ENCODE peak calls at places on chromosomes 2 and 18, in nine cellular contexts. One of them, this sample, is unnamed.

GRCh38 chr2:99670768-99671734 is 181.2 kb upstream of the REV1 start:
- DNase-seq in Calu3: no peak
- DNase-seq in stimulated activated CD8-positive, alpha-beta memory T cell treated with anti-CD3 and anti-CD28 coated beads, Interleukin-15, amount 100 ng/mL, for 24 hours: no peak
- DNase-seq in mucosa of gallbladder: no peak
- DNase-seq in hippocampal formation: no peak
- DNase-seq in stimulated activated CD4-positive, alpha-beta T cell treated with anti-CD3 and anti-CD28 coated beads, Interleukin-1b, Interleukin-23, amount 100 ng/mL, for 1 hour: no peak
- DNase-seq in activated gamma-delta T cell treated with Interleukin-2 at 50 U/mL for 16 hours: no peak
- DNase-seq in sciatic nerve: no peak
- DNase-seq in effector memory CD8-positive, alpha-beta T cell: no peak
- DNase-seq in this sample: no peak

GRCh38 chr18:74131124-74131523 is 16.5 kb downstream of the FBXO15 start:
- DNase-seq in Calu3: no peak
- DNase-seq in stimulated activated CD8-positive, alpha-beta memory T cell treated with anti-CD3 and anti-CD28 coated beads, Interleukin-15, amount 100 ng/mL, for 24 hours: no peak
- DNase-seq in mucosa of gallbladder: no peak
- DNase-seq in hippocampal formation: no peak
- DNase-seq in stimulated activated CD4-positive, alpha-beta T cell treated with anti-CD3 and anti-CD28 coated beads, Interleukin-1b, Interleukin-23, amount 100 ng/mL, for 1 hour: no peak
- DNase-seq in activated gamma-delta T cell treated with Interleukin-2 at 50 U/mL for 16 hours: no peak
- DNase-seq in sciatic nerve: no peak
- DNase-seq in effector memory CD8-positive, alpha-beta T cell: no peak
- DNase-seq in this sample: no peak

GRCh38 chr2:126653102-126653501 is 2.9 kb upstream of the GYPC start:
- DNase-seq in Calu3: no peak
- DNase-seq in stimulated activated CD8-positive, alpha-beta memory T cell treated with anti-CD3 and anti-CD28 coated beads, Interleukin-15, amount 100 ng/mL, for 24 hours: no peak
- DNase-seq in mucosa of gallbladder: no peak
- DNase-seq in hippocampal formation: no peak
- DNase-seq in stimulated activated CD4-positive, alpha-beta T cell treated with anti-CD3 and anti-CD28 coated beads, Interleukin-1b, Interleukin-23, amount 100 ng/mL, for 1 hour: no peak
- DNase-seq in activated gamma-delta T cell treated with Interleukin-2 at 50 U/mL for 16 hours: no peak
- DNase-seq in sciatic nerve: no peak
- DNase-seq in effector memory CD8-positive, alpha-beta T cell: no peak
- DNase-seq in this sample: no peak

GRCh38 chr2:36734304-36734703 is 37.8 kb downstream of the VIT start:
- DNase-seq in Calu3: no peak
- DNase-seq in stimulated activated CD8-positive, alpha-beta memory T cell treated with anti-CD3 and anti-CD28 coated beads, Interleukin-15, amount 100 ng/mL, for 24 hours: no peak
- DNase-seq in mucosa of gallbladder: no peak
- DNase-seq in hippocampal formation: no peak
- DNase-seq in stimulated activated CD4-positive, alpha-beta T cell treated with anti-CD3 and anti-CD28 coated beads, Interleukin-1b, Interleukin-23, amount 100 ng/mL, for 1 hour: no peak
- DNase-seq in activated gamma-delta T cell treated with Interleukin-2 at 50 U/mL for 16 hours: no peak
- DNase-seq in sciatic nerve: no peak
- DNase-seq in effector memory CD8-positive, alpha-beta T cell: no peak
- DNase-seq in this sample: no peak

GRCh38 chr2:62455957-62456692 is 49.9 kb downstream of the TMEM17 start:
- DNase-seq in Calu3: no peak
- DNase-seq in stimulated activated CD8-positive, alpha-beta memory T cell treated with anti-CD3 and anti-CD28 coated beads, Interleukin-15, amount 100 ng/mL, for 24 hours: no peak
- DNase-seq in mucosa of gallbladder: no peak
- DNase-seq in hippocampal formation: no peak
- DNase-seq in stimulated activated CD4-positive, alpha-beta T cell treated with anti-CD3 and anti-CD28 coated beads, Interleukin-1b, Interleukin-23, amount 100 ng/mL, for 1 hour: no peak
- DNase-seq in activated gamma-delta T cell treated with Interleukin-2 at 50 U/mL for 16 hours: no peak
- DNase-seq in sciatic nerve: no peak
- DNase-seq in effector memory CD8-positive, alpha-beta T cell: no peak
- DNase-seq in this sample: no peak

GRCh38 chr2:232496508-232497373 is 9.1 kb upstream of the ECEL1 start:
- DNase-seq in Calu3: no peak
- DNase-seq in stimulated activated CD8-positive, alpha-beta memory T cell treated with anti-CD3 and anti-CD28 coated beads, Interleukin-15, amount 100 ng/mL, for 24 hours: no peak
- DNase-seq in mucosa of gallbladder: no peak
- DNase-seq in hippocampal formation: no peak
- DNase-seq in stimulated activated CD4-positive, alpha-beta T cell treated with anti-CD3 and anti-CD28 coated beads, Interleukin-1b, Interleukin-23, amount 100 ng/mL, for 1 hour: no peak
- DNase-seq in activated gamma-delta T cell treated with Interleukin-2 at 50 U/mL for 16 hours: no peak
- DNase-seq in sciatic nerve: no peak
- DNase-seq in effector memory CD8-positive, alpha-beta T cell: no peak
- DNase-seq in this sample: no peak

GRCh38 chr2:236265675-236266074 is 1.5 kb upstream of the ASB18 start:
- DNase-seq in Calu3: no peak
- DNase-seq in stimulated activated CD8-positive, alpha-beta memory T cell treated with anti-CD3 and anti-CD28 coated beads, Interleukin-15, amount 100 ng/mL, for 24 hours: no peak
- DNase-seq in mucosa of gallbladder: no peak
- DNase-seq in hippocampal formation: no peak
- DNase-seq in stimulated activated CD4-positive, alpha-beta T cell treated with anti-CD3 and anti-CD28 coated beads, Interleukin-1b, Interleukin-23, amount 100 ng/mL, for 1 hour: no peak
- DNase-seq in activated gamma-delta T cell treated with Interleukin-2 at 50 U/mL for 16 hours: no peak
- DNase-seq in sciatic nerve: no peak
- DNase-seq in effector memory CD8-positive, alpha-beta T cell: no peak
- DNase-seq in this sample: no peak

GRCh38 chr2:46332686-46333281 is 35.6 kb downstream of the EPAS1 start:
- DNase-seq in Calu3: no peak
- DNase-seq in stimulated activated CD8-positive, alpha-beta memory T cell treated with anti-CD3 and anti-CD28 coated beads, Interleukin-15, amount 100 ng/mL, for 24 hours: no peak
- DNase-seq in mucosa of gallbladder: no peak
- DNase-seq in hippocampal formation: no peak
- DNase-seq in stimulated activated CD4-positive, alpha-beta T cell treated with anti-CD3 and anti-CD28 coated beads, Interleukin-1b, Interleukin-23, amount 100 ng/mL, for 1 hour: no peak
- DNase-seq in activated gamma-delta T cell treated with Interleukin-2 at 50 U/mL for 16 hours: no peak
- DNase-seq in sciatic nerve: no peak
- DNase-seq in effector memory CD8-positive, alpha-beta T cell: no peak
- DNase-seq in this sample: no peak

GRCh38 chr18:38545071-38545470 is 979.5 kb upstream of the CELF4 start:
- DNase-seq in Calu3: peak; percentile 42
- DNase-seq in stimulated activated CD8-positive, alpha-beta memory T cell treated with anti-CD3 and anti-CD28 coated beads, Interleukin-15, amount 100 ng/mL, for 24 hours: no peak
- DNase-seq in mucosa of gallbladder: no peak
- DNase-seq in hippocampal formation: no peak
- DNase-seq in stimulated activated CD4-positive, alpha-beta T cell treated with anti-CD3 and anti-CD28 coated beads, Interleukin-1b, Interleukin-23, amount 100 ng/mL, for 1 hour: no peak
- DNase-seq in activated gamma-delta T cell treated with Interleukin-2 at 50 U/mL for 16 hours: no peak
- DNase-seq in sciatic nerve: no peak
- DNase-seq in effector memory CD8-positive, alpha-beta T cell: no peak
- DNase-seq in this sample: peak; percentile 17

GRCh38 chr2:68466361-68466777 is 725 bp downstream of the FBXO48 start:
- DNase-seq in Calu3: peak; percentile 14
- DNase-seq in stimulated activated CD8-positive, alpha-beta memory T cell treated with anti-CD3 and anti-CD28 coated beads, Interleukin-15, amount 100 ng/mL, for 24 hours: no peak
- DNase-seq in mucosa of gallbladder: no peak
- DNase-seq in hippocampal formation: no peak
- DNase-seq in stimulated activated CD4-positive, alpha-beta T cell treated with anti-CD3 and anti-CD28 coated beads, Interleukin-1b, Interleukin-23, amount 100 ng/mL, for 1 hour: peak; percentile 28
- DNase-seq in activated gamma-delta T cell treated with Interleukin-2 at 50 U/mL for 16 hours: peak; percentile 50
- DNase-seq in sciatic nerve: no peak
- DNase-seq in effector memory CD8-positive, alpha-beta T cell: peak; percentile 51
- DNase-seq in this sample: no peak

GRCh38 chr2:28544915-28545589 is 49.2 kb downstream of the PLB1 start:
- DNase-seq in Calu3: peak; percentile 35
- DNase-seq in stimulated activated CD8-positive, alpha-beta memory T cell treated with anti-CD3 and anti-CD28 coated beads, Interleukin-15, amount 100 ng/mL, for 24 hours: no peak
- DNase-seq in mucosa of gallbladder: no peak
- DNase-seq in hippocampal formation: no peak
- DNase-seq in stimulated activated CD4-positive, alpha-beta T cell treated with anti-CD3 and anti-CD28 coated beads, Interleukin-1b, Interleukin-23, amount 100 ng/mL, for 1 hour: no peak
- DNase-seq in activated gamma-delta T cell treated with Interleukin-2 at 50 U/mL for 16 hours: no peak
- DNase-seq in sciatic nerve: no peak
- DNase-seq in effector memory CD8-positive, alpha-beta T cell: peak; percentile 26
- DNase-seq in this sample: peak; percentile 38

GRCh38 chr18:79599503-79599931 is 80.1 kb upstream of the CTDP1 start:
- DNase-seq in Calu3: no peak
- DNase-seq in stimulated activated CD8-positive, alpha-beta memory T cell treated with anti-CD3 and anti-CD28 coated beads, Interleukin-15, amount 100 ng/mL, for 24 hours: no peak
- DNase-seq in mucosa of gallbladder: no peak
- DNase-seq in hippocampal formation: no peak
- DNase-seq in stimulated activated CD4-positive, alpha-beta T cell treated with anti-CD3 and anti-CD28 coated beads, Interleukin-1b, Interleukin-23, amount 100 ng/mL, for 1 hour: no peak
- DNase-seq in activated gamma-delta T cell treated with Interleukin-2 at 50 U/mL for 16 hours: no peak
- DNase-seq in sciatic nerve: peak; percentile 54
- DNase-seq in effector memory CD8-positive, alpha-beta T cell: no peak
- DNase-seq in this sample: no peak

GRCh38 chr2:25692143-25692542 is 18.8 kb upstream of the DTNB start:
- DNase-seq in Calu3: peak; percentile 58
- DNase-seq in stimulated activated CD8-positive, alpha-beta memory T cell treated with anti-CD3 and anti-CD28 coated beads, Interleukin-15, amount 100 ng/mL, for 24 hours: no peak
- DNase-seq in mucosa of gallbladder: peak; percentile 48
- DNase-seq in hippocampal formation: no peak
- DNase-seq in stimulated activated CD4-positive, alpha-beta T cell treated with anti-CD3 and anti-CD28 coated beads, Interleukin-1b, Interleukin-23, amount 100 ng/mL, for 1 hour: no peak
- DNase-seq in activated gamma-delta T cell treated with Interleukin-2 at 50 U/mL for 16 hours: no peak
- DNase-seq in sciatic nerve: no peak
- DNase-seq in effector memory CD8-positive, alpha-beta T cell: no peak
- DNase-seq in this sample: no peak

GRCh38 chr2:43425659-43426058 is 170.2 kb downstream of the THADA start:
- DNase-seq in Calu3: no peak
- DNase-seq in stimulated activated CD8-positive, alpha-beta memory T cell treated with anti-CD3 and anti-CD28 coated beads, Interleukin-15, amount 100 ng/mL, for 24 hours: no peak
- DNase-seq in mucosa of gallbladder: no peak
- DNase-seq in hippocampal formation: no peak
- DNase-seq in stimulated activated CD4-positive, alpha-beta T cell treated with anti-CD3 and anti-CD28 coated beads, Interleukin-1b, Interleukin-23, amount 100 ng/mL, for 1 hour: no peak
- DNase-seq in activated gamma-delta T cell treated with Interleukin-2 at 50 U/mL for 16 hours: no peak
- DNase-seq in sciatic nerve: no peak
- DNase-seq in effector memory CD8-positive, alpha-beta T cell: no peak
- DNase-seq in this sample: no peak

GRCh38 chr2:177429688-177430325 is 37.2 kb downstream of the AGPS start:
- DNase-seq in Calu3: no peak
- DNase-seq in stimulated activated CD8-positive, alpha-beta memory T cell treated with anti-CD3 and anti-CD28 coated beads, Interleukin-15, amount 100 ng/mL, for 24 hours: no peak
- DNase-seq in mucosa of gallbladder: no peak
- DNase-seq in hippocampal formation: no peak
- DNase-seq in stimulated activated CD4-positive, alpha-beta T cell treated with anti-CD3 and anti-CD28 coated beads, Interleukin-1b, Interleukin-23, amount 100 ng/mL, for 1 hour: no peak
- DNase-seq in activated gamma-delta T cell treated with Interleukin-2 at 50 U/mL for 16 hours: no peak
- DNase-seq in sciatic nerve: no peak
- DNase-seq in effector memory CD8-positive, alpha-beta T cell: no peak
- DNase-seq in this sample: no peak

GRCh38 chr2:187982668-187983067 is 309.0 kb upstream of the GULP1 start:
- DNase-seq in Calu3: no peak
- DNase-seq in stimulated activated CD8-positive, alpha-beta memory T cell treated with anti-CD3 and anti-CD28 coated beads, Interleukin-15, amount 100 ng/mL, for 24 hours: no peak
- DNase-seq in mucosa of gallbladder: peak; percentile 46
- DNase-seq in hippocampal formation: no peak
- DNase-seq in stimulated activated CD4-positive, alpha-beta T cell treated with anti-CD3 and anti-CD28 coated beads, Interleukin-1b, Interleukin-23, amount 100 ng/mL, for 1 hour: no peak
- DNase-seq in activated gamma-delta T cell treated with Interleukin-2 at 50 U/mL for 16 hours: no peak
- DNase-seq in sciatic nerve: no peak
- DNase-seq in effector memory CD8-positive, alpha-beta T cell: no peak
- DNase-seq in this sample: peak; percentile 20

GRCh38 chr2:200602584-200602983 is 16.8 kb downstream of the AOX1 start:
- DNase-seq in Calu3: no peak
- DNase-seq in stimulated activated CD8-positive, alpha-beta memory T cell treated with anti-CD3 and anti-CD28 coated beads, Interleukin-15, amount 100 ng/mL, for 24 hours: no peak
- DNase-seq in mucosa of gallbladder: no peak
- DNase-seq in hippocampal formation: no peak
- DNase-seq in stimulated activated CD4-positive, alpha-beta T cell treated with anti-CD3 and anti-CD28 coated beads, Interleukin-1b, Interleukin-23, amount 100 ng/mL, for 1 hour: no peak
- DNase-seq in activated gamma-delta T cell treated with Interleukin-2 at 50 U/mL for 16 hours: no peak
- DNase-seq in sciatic nerve: no peak
- DNase-seq in effector memory CD8-positive, alpha-beta T cell: no peak
- DNase-seq in this sample: no peak

GRCh38 chr2:183248866-183249567 is 124.8 kb downstream of the NUP35 start:
- DNase-seq in Calu3: no peak
- DNase-seq in stimulated activated CD8-positive, alpha-beta memory T cell treated with anti-CD3 and anti-CD28 coated beads, Interleukin-15, amount 100 ng/mL, for 24 hours: no peak
- DNase-seq in mucosa of gallbladder: no peak
- DNase-seq in hippocampal formation: no peak
- DNase-seq in stimulated activated CD4-positive, alpha-beta T cell treated with anti-CD3 and anti-CD28 coated beads, Interleukin-1b, Interleukin-23, amount 100 ng/mL, for 1 hour: no peak
- DNase-seq in activated gamma-delta T cell treated with Interleukin-2 at 50 U/mL for 16 hours: no peak
- DNase-seq in sciatic nerve: no peak
- DNase-seq in effector memory CD8-positive, alpha-beta T cell: no peak
- DNase-seq in this sample: peak; percentile 51

GRCh38 chr2:28643911-28644334 is 107.7 kb upstream of the PPP1CB start:
- DNase-seq in Calu3: no peak
- DNase-seq in stimulated activated CD8-positive, alpha-beta memory T cell treated with anti-CD3 and anti-CD28 coated beads, Interleukin-15, amount 100 ng/mL, for 24 hours: no peak
- DNase-seq in mucosa of gallbladder: no peak
- DNase-seq in hippocampal formation: no peak
- DNase-seq in stimulated activated CD4-positive, alpha-beta T cell treated with anti-CD3 and anti-CD28 coated beads, Interleukin-1b, Interleukin-23, amount 100 ng/mL, for 1 hour: no peak
- DNase-seq in activated gamma-delta T cell treated with Interleukin-2 at 50 U/mL for 16 hours: no peak
- DNase-seq in sciatic nerve: no peak
- DNase-seq in effector memory CD8-positive, alpha-beta T cell: no peak
- DNase-seq in this sample: no peak

GRCh38 chr2:161165266-161165665 is 5.0 kb downstream of the TANK start:
- DNase-seq in Calu3: no peak
- DNase-seq in stimulated activated CD8-positive, alpha-beta memory T cell treated with anti-CD3 and anti-CD28 coated beads, Interleukin-15, amount 100 ng/mL, for 24 hours: no peak
- DNase-seq in mucosa of gallbladder: no peak
- DNase-seq in hippocampal formation: no peak
- DNase-seq in stimulated activated CD4-positive, alpha-beta T cell treated with anti-CD3 and anti-CD28 coated beads, Interleukin-1b, Interleukin-23, amount 100 ng/mL, for 1 hour: no peak
- DNase-seq in activated gamma-delta T cell treated with Interleukin-2 at 50 U/mL for 16 hours: no peak
- DNase-seq in sciatic nerve: no peak
- DNase-seq in effector memory CD8-positive, alpha-beta T cell: no peak
- DNase-seq in this sample: no peak

GRCh38 chr2:58923869-58924268 is 682.7 kb upstream of the FANCL start:
- DNase-seq in Calu3: no peak
- DNase-seq in stimulated activated CD8-positive, alpha-beta memory T cell treated with anti-CD3 and anti-CD28 coated beads, Interleukin-15, amount 100 ng/mL, for 24 hours: no peak
- DNase-seq in mucosa of gallbladder: no peak
- DNase-seq in hippocampal formation: no peak
- DNase-seq in stimulated activated CD4-positive, alpha-beta T cell treated with anti-CD3 and anti-CD28 coated beads, Interleukin-1b, Interleukin-23, amount 100 ng/mL, for 1 hour: no peak
- DNase-seq in activated gamma-delta T cell treated with Interleukin-2 at 50 U/mL for 16 hours: no peak
- DNase-seq in sciatic nerve: no peak
- DNase-seq in effector memory CD8-positive, alpha-beta T cell: no peak
- DNase-seq in this sample: no peak

GRCh38 chr18:24126155-24126947 is 12.5 kb upstream of the CABYR start:
- DNase-seq in Calu3: no peak
- DNase-seq in stimulated activated CD8-positive, alpha-beta memory T cell treated with anti-CD3 and anti-CD28 coated beads, Interleukin-15, amount 100 ng/mL, for 24 hours: no peak
- DNase-seq in mucosa of gallbladder: no peak
- DNase-seq in hippocampal formation: no peak
- DNase-seq in stimulated activated CD4-positive, alpha-beta T cell treated with anti-CD3 and anti-CD28 coated beads, Interleukin-1b, Interleukin-23, amount 100 ng/mL, for 1 hour: no peak
- DNase-seq in activated gamma-delta T cell treated with Interleukin-2 at 50 U/mL for 16 hours: no peak
- DNase-seq in sciatic nerve: no peak
- DNase-seq in effector memory CD8-positive, alpha-beta T cell: no peak
- DNase-seq in this sample: no peak